ENCODE peak calls at places on chromosomes 16 and 17, in ten cellular contexts. U, B, N, Z, E, P, C, X, Y and G are unnamed samples.
A peak's percentile ranks its signal among the peaks of the same experiment; 100 is the strongest.

GRCh38 chr16:57801098-57801855 is 1.0 kb downstream of the KIFC3 start:
- DNase-seq in U (peak; percentile 16), C (no peak), Y (no peak), P (peak; percentile 42), X (peak; percentile 79), B (peak; percentile 62), Z (peak; percentile 74), N (no peak), E (no peak), G (no peak)

GRCh38 chr16:4315185-4316102 is at the start of gene GLIS2:
- DNase-seq in U (no peak), E (peak; percentile 76), C (no peak), Z (peak; percentile 83), X (peak; percentile 90), Y (peak; percentile 80), N (peak; percentile 88), P (no peak), B (peak; percentile 77), G (peak; percentile 85)

GRCh38 chr16:53504161-53504663 is 1.2 kb upstream of the AKTIP start:
- DNase-seq in U (peak; percentile 75), E (peak; percentile 55), Z (peak; percentile 83), N (peak; percentile 81), Y (peak; percentile 49), C (no peak), X (peak; percentile 71), P (no peak), B (peak; percentile 53), G (peak; percentile 88)

GRCh38 chr16:87263418-87264052 is 53.7 kb downstream of the C16orf95 start:
- DNase-seq in C (no peak), X (no peak), U (no peak), B (peak; percentile 72), Y (no peak), P (no peak), E (no peak), Z (peak; percentile 12), N (no peak), G (no peak)

GRCh38 chr17:49873466-49873865 is 25.6 kb upstream of the TAC4 start:
- DNase-seq in Z (no peak), C (no peak), B (no peak), N (no peak), Y (no peak), P (no peak), U (no peak), E (no peak), X (no peak), G (no peak)

GRCh38 chr17:45129426-45129939 is 2.8 kb downstream of the PLCD3 start:
- DNase-seq in C (no peak), N (peak; percentile 68), Z (peak; percentile 80), B (no peak), P (no peak), X (peak; percentile 82), U (no peak), E (no peak), Y (peak; percentile 72), G (no peak)

GRCh38 chr16:46932802-46933201 is 40.7 kb downstream of the DNAJA2 start:
- DNase-seq in N (no peak), C (no peak), B (no peak), X (peak; percentile 61), Y (no peak), Z (no peak), E (no peak), U (no peak), P (no peak), G (peak; percentile 78)

GRCh38 chr17:51456942-51457341 is 196.6 kb downstream of the UTP18 start:
- DNase-seq in U (no peak), B (no peak), P (no peak), Z (no peak), N (no peak), X (no peak), C (no peak), E (no peak), Y (no peak), G (no peak)

GRCh38 chr16:86117756-86118155 is 218.8 kb downstream of the IRF8 start:
- DNase-seq in Y (no peak), U (no peak), Z (peak; percentile 13), C (no peak), P (no peak), N (peak; percentile 56), E (no peak), B (no peak), X (no peak), G (no peak)

GRCh38 chr17:4950075-4950756 is 703 bp upstream of the ENO3 start:
- DNase-seq in P (no peak), B (peak; percentile 77), E (peak; percentile 82), Z (no peak), U (peak; percentile 89), X (peak; percentile 84), C (no peak), N (peak; percentile 83), Y (peak; percentile 77), G (peak; percentile 89)

GRCh38 chr16:65123846-65124513 is 2.1 kb upstream of the CDH11 start:
- DNase-seq in Y (no peak), E (no peak), U (no peak), X (peak; percentile 53), C (no peak), N (peak; percentile 64), B (no peak), P (no peak), Z (no peak), G (peak; percentile 72)

GRCh38 chr16:56708821-56709685 is 20.9 kb upstream of the NUP93 start:
- DNase-seq in C (no peak), B (no peak), P (no peak), X (peak; percentile 50), N (no peak), Y (no peak), U (no peak), Z (no peak), E (no peak), G (no peak)

GRCh38 chr17:43661699-43662431 is at the start of gene MEOX1:
- DNase-seq in P (no peak), N (no peak), C (peak; percentile 37), E (no peak), Y (peak; percentile 25), B (no peak), X (peak; percentile 66), Z (peak; percentile 50), U (no peak), G (no peak)

GRCh38 chr16:401468-402348 is at the start of gene DECR2:
- DNase-seq in Z (peak; percentile 83), X (peak; percentile 99), Y (peak; percentile 98), N (peak; percentile 97), B (peak; percentile 97), E (peak; percentile 98), U (peak; percentile 97), C (peak; percentile 74), P (peak; percentile 56), G (peak; percentile 99)
- TF ChIP-seq CTCF in Z (peak; percentile 40), X (peak; percentile 61), Y (peak; percentile 38), N (peak; percentile 19), B (peak; percentile 28), E (peak; percentile 52), U (no peak), C (peak; percentile 38), P (peak; percentile 35), G (peak; percentile 47)

GRCh38 chr17:17784599-17785264 is 52.1 kb downstream of the SREBF1 start:
- DNase-seq in C (no peak), N (no peak), X (peak; percentile 82), Z (no peak), E (no peak), B (peak; percentile 13), Y (peak; percentile 27), U (no peak), P (no peak), G (no peak)

GRCh38 chr17:17783825-17784598 is 52.8 kb downstream of the SREBF1 start:
- DNase-seq in C (peak; percentile 72), B (no peak), P (no peak), Z (peak; percentile 39), E (peak; percentile 67), N (no peak), Y (peak; percentile 49), X (peak; percentile 86), U (peak; percentile 75), G (peak; percentile 88)

GRCh38 chr17:17782425-17783120 is 54.2 kb downstream of the SREBF1 start:
- DNase-seq in Y (peak; percentile 42), E (peak; percentile 39), U (no peak), P (no peak), C (no peak), B (peak; percentile 8), X (peak; percentile 90), N (no peak), Z (no peak), G (no peak)

GRCh38 chr17:17781591-17782424 is 55.0 kb downstream of the SREBF1 start:
- DNase-seq in C (no peak), Y (peak; percentile 82), X (peak; percentile 91), Z (peak; percentile 43), E (peak; percentile 85), B (peak; percentile 34), P (no peak), U (no peak), N (peak; percentile 95), G (no peak)

DNA sequence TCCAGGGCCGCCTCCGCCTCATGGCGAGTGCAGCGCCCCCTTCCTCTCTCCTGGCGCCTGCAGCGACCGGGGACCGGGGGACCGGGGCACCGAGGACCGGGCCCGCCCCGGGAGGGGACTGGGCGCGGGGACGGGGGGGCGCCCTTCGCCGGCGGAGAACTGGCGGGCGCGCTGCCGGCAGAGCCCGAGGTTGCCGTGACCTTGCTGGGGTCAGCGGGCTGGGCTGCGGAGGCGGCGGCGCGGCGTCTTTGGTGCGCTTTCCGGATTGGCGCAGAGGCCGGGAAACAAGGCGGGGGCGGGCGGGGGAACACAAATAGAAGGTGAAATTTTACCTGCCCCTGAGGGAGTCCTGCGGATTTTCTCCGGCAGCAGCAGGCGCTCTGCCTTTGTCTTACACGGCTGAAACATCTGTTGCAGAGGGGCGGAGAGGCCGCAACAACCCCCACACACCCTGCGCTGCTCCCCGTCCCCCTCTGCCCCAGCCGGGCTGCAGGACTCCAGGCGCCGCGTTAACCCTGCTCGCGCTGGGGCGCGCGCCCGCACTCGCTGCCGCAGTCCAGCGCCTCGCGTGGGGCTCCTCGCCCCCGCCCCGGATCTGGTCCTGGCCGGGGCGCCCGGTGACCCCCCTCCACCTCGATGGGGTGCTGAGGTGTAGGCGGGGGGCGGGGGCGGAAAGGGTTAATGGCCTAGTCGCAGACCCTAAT is 53.5 kb downstream of the SREBF1 start:
- DNase-seq in E (peak; percentile 80), X (peak; percentile 95), Z (no peak), Y (peak; percentile 76), C (no peak), U (peak; percentile 80), N (no peak), B (peak; percentile 49), P (no peak), G (peak; percentile 85)
- TF ChIP-seq CTCF in E (no peak), X (peak; percentile 70), Z (no peak), Y (peak; percentile 17), C (peak; percentile 1), U (no peak), N (no peak), B (peak; percentile 27), P (peak; percentile 8), G (peak; percentile 38)

DNA sequence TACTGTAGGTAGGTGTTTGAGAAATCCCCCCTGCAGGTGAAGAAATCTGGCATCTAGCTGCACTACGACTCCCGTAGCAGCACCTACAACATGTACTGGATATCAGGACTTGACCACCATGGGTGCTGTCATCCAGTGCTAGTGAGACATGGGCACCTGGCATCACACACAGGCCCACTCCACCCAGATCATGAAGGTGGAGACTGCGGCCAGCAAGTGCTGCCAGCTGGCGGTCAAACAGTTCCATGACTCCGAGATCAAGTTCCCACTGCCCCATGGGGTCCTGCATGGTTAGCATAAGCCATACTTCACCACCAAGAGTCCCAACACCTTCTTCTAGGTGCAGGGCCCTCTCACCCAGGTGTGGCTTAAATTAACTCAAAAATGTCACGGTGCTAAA is 213.0 kb upstream of the C17orf78 start:
- DNase-seq in C (no peak), N (no peak), B (no peak), Z (no peak), U (no peak), X (peak; percentile 64), E (no peak), Y (no peak), P (no peak), G (no peak)
- TF ChIP-seq CTCF in C (no peak), N (no peak), B (no peak), Z (no peak), U (no peak), X (peak; percentile 52), E (no peak), Y (no peak), P (no peak), G (no peak)

GRCh38 chr17:8153550-8153956 is 1.3 kb upstream of the PER1 start:
- DNase-seq in Z (peak; percentile 97), B (peak; percentile 84), E (peak; percentile 59), C (peak; percentile 88), X (peak; percentile 71), U (peak; percentile 80), N (peak; percentile 94), P (peak; percentile 92), Y (peak; percentile 86), G (no peak)
- TF ChIP-seq CTCF in Z (no peak), B (no peak), E (no peak), C (no peak), X (no peak), U (no peak), N (no peak), P (no peak), Y (no peak), G (no peak)